ENCODE peak calls at places on chromosomes 3 and 15, in eight cellular contexts. I is GM12864; P is foreskin fibroblast; Q is cardiac fibroblast; K is pancreas; U is CD8-positive, alpha-beta T cell; X is bronchial epithelial cell; N is tibial artery. V is an unnamed sample.

GRCh38 chr15:45842151-45842550 is 207.3 kb downstream of the SQOR start:
- DNase-seq in I (no peak), P (no peak), Q (no peak), K (peak), U (no peak), X (no peak), N (no peak), V (no peak)

GRCh38 chr3:352599-352998 is 156.0 kb downstream of the CHL1 start:
- DNase-seq in I (no peak), P (no peak), Q (no peak), K (no peak), U (no peak), X (no peak), N (no peak), V (no peak)

GRCh38 chr15:85463273-85463937 is 83.0 kb downstream of the AKAP13 start:
- DNase-seq in I (no peak), P (no peak), Q (no peak), K (no peak), U (no peak), X (no peak), N (no peak), V (no peak)

GRCh38 chr3:142098974-142099373 is 50.4 kb downstream of the TFDP2 start:
- DNase-seq in I (no peak), P (peak), Q (no peak), K (no peak), U (no peak), X (peak), N (no peak), V (no peak)

GRCh38 chr3:197795200-197795599 is 4.1 kb downstream of the LRCH3 start:
- DNase-seq in I (no peak), P (peak), Q (peak), K (no peak), U (no peak), X (peak), N (no peak), V (peak)

GRCh38 chr3:25856902-25857518 is 67.1 kb downstream of the OXSM start:
- DNase-seq in I (no peak), P (peak), Q (peak), K (no peak), U (no peak), X (peak), N (no peak), V (no peak)

GRCh38 chr3:58116161-58116955 is 94.4 kb downstream of the DNASE1L3 start:
- DNase-seq in I (peak), P (no peak), Q (no peak), K (no peak), U (peak), X (no peak), N (no peak), V (no peak)

GRCh38 chr3:64908292-64908691 is 220.5 kb upstream of the ADAMTS9 start:
- DNase-seq in I (no peak), P (no peak), Q (peak), K (no peak), U (no peak), X (peak), N (no peak), V (no peak)

GRCh38 chr3:48409291-48410201 is 20.3 kb downstream of the PLXNB1 start:
- DNase-seq in I (no peak), P (no peak), Q (no peak), K (no peak), U (no peak), X (no peak), N (peak), V (no peak)

GRCh38 chr15:98755781-98756180 is 107.4 kb downstream of the IGF1R start:
- DNase-seq in I (no peak), P (no peak), Q (no peak), K (no peak), U (no peak), X (no peak), N (no peak), V (no peak)

GRCh38 chr3:65438612-65439011 is 600.1 kb downstream of the MAGI1 start:
- DNase-seq in I (no peak), P (no peak), Q (no peak), K (no peak), U (no peak), X (no peak), N (no peak), V (no peak)

GRCh38 chr3:153370680-153371079 is 208.7 kb downstream of the RAP2B start:
- DNase-seq in I (no peak), P (peak), Q (no peak), K (no peak), U (no peak), X (no peak), N (no peak), V (peak)

GRCh38 chr15:92616621-92617179 is 38.9 kb downstream of the FAM174B start:
- DNase-seq in I (no peak), P (no peak), Q (no peak), K (peak), U (no peak), X (no peak), N (no peak), V (no peak)

GRCh38 chr3:130737622-130738021 is 9.0 kb downstream of the PIK3R4 start:
- DNase-seq in I (no peak), P (peak), Q (peak), K (no peak), U (no peak), X (no peak), N (no peak), V (no peak)

GRCh38 chr3:145739926-145740325 is 421.1 kb downstream of the PLOD2 start:
- DNase-seq in I (no peak), P (peak), Q (peak), K (no peak), U (no peak), X (no peak), N (no peak), V (peak)

GRCh38 chr3:183122257-183122932 is 23.1 kb upstream of the MCCC1 start:
- DNase-seq in I (no peak), P (peak), Q (peak), K (no peak), U (no peak), X (peak), N (no peak), V (peak)

GRCh38 chr3:13544293-13544831 is 4.6 kb upstream of the FBLN2 start:
- DNase-seq in I (no peak), P (peak), Q (peak), K (no peak), U (peak), X (peak), N (no peak), V (no peak)

GRCh38 chr3:10837849-10838248 is 21.8 kb downstream of the SLC6A11 start:
- DNase-seq in I (no peak), P (no peak), Q (no peak), K (no peak), U (no peak), X (no peak), N (no peak), V (no peak)

GRCh38 chr15:70524470-70524869 is 238.9 kb downstream of the UACA start:
- DNase-seq in I (no peak), P (no peak), Q (no peak), K (no peak), U (no peak), X (no peak), N (no peak), V (no peak)

GRCh38 chr15:33034588-33034987 is 159.9 kb downstream of the FMN1 start:
- DNase-seq in I (no peak), P (no peak), Q (no peak), K (no peak), U (no peak), X (no peak), N (no peak), V (no peak)

GRCh38 chr3:82080261-82080660 is 318.8 kb upstream of the GBE1 start:
- DNase-seq in I (no peak), P (peak), Q (peak), K (no peak), U (no peak), X (peak), N (no peak), V (peak)

GRCh38 chr3:52800079-52800478 is 5.5 kb downstream of the ITIH3 start:
- DNase-seq in I (no peak), P (peak), Q (peak), K (no peak), U (no peak), X (no peak), N (no peak), V (no peak)

GRCh38 chr3:64732570-64732969 is 44.8 kb upstream of the ADAMTS9 start:
- DNase-seq in I (no peak), P (peak), Q (peak), K (no peak), U (no peak), X (no peak), N (no peak), V (no peak)

GRCh38 chr15:67107014-67107812 is 41.8 kb downstream of the SMAD3 start:
- DNase-seq in I (no peak), P (peak), Q (peak), K (peak), U (no peak), X (peak), N (peak), V (peak)

GRCh38 chr15:26628879-26629529 is 143.9 kb downstream of the GABRB3 start:
- DNase-seq in I (no peak), P (peak), Q (no peak), K (peak), U (no peak), X (peak), N (peak), V (no peak)

GRCh38 chr3:45178131-45179023 is 32.2 kb upstream of the CDCP1 start:
- DNase-seq in I (no peak), P (peak), Q (no peak), K (peak), U (no peak), X (peak), N (no peak), V (no peak)

GRCh38 chr15:52357949-52358348 is 62.3 kb upstream of the MYO5C start:
- DNase-seq in I (no peak), P (no peak), Q (no peak), K (no peak), U (no peak), X (no peak), N (no peak), V (no peak)

GRCh38 chr15:60766391-60767128 is 287.6 kb upstream of the ICE2 start:
- DNase-seq in I (no peak), P (no peak), Q (no peak), K (no peak), U (no peak), X (no peak), N (no peak), V (no peak)

GRCh38 chr3:33218072-33218445 is 551 bp downstream of the SUSD5 start:
- DNase-seq in I (no peak), P (peak), Q (peak), K (no peak), U (no peak), X (no peak), N (no peak), V (no peak)

GRCh38 chr3:33215739-33216138 is 2.9 kb downstream of the SUSD5 start:
- DNase-seq in I (no peak), P (no peak), Q (no peak), K (no peak), U (no peak), X (no peak), N (no peak), V (no peak)

GRCh38 chr3:33219175-33219487 is 521 bp upstream of the SUSD5 start:
- DNase-seq in I (no peak), P (no peak), Q (no peak), K (no peak), U (no peak), X (no peak), N (no peak), V (no peak)

GRCh38 chr3:33221241-33221640 is 2.6 kb upstream of the SUSD5 start:
- DNase-seq in I (no peak), P (no peak), Q (no peak), K (no peak), U (no peak), X (no peak), N (no peak), V (no peak)

DNA sequence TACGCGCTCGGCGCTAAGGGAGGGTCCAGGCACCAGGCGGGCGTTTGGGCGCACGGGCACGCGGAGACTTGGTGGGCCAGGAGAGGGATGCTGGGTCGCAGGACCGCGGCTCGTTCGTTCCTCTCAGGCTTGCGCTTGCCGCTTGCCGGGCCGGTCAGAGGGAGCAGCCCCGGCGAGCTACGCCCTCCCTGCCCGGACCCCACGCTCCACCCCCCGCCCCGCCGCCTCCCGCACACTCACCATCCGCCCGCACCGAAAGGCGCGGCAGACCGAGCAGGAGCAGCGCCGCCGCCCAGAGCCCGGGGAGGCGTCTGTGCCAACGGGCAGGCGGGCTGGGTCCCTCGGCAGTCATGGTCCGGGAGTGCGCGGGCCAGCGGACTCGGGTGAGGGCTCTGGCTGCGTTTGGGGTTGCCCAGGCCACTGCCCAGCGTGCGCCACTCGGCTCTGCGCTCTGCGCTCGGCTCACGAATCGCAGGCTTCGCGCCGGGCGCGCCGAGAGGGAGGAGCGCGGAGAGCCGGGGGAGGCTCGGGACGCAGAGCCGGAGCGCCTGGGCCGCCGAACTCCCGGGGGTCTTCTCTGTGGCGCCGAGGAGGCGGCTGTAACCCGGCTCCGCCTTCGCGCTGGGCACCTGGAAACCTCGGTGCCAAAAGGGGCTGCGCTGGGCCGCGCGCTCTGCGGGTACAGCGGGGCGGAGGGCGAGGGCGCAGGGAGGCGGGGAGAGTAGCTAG is at the start of gene SUSD5:
- DNase-seq in I (no peak), P (peak), Q (peak), K (no peak), U (no peak), X (no peak), N (peak), V (no peak)
- H3K4me3 ChIP-seq in I (no peak), P (peak), Q (peak), K (no peak), U (no peak), X (peak), N (peak), V (peak)

GRCh38 chr15:74173545-74174215 is at the start of gene ISLR:
- DNase-seq in I (no peak), P (peak), Q (peak), K (no peak), U (no peak), X (no peak), N (peak), V (no peak)
- H3K4me3 ChIP-seq in I (no peak), P (peak), Q (no peak), K (no peak), U (no peak), X (no peak), N (peak), V (no peak)

DNA sequence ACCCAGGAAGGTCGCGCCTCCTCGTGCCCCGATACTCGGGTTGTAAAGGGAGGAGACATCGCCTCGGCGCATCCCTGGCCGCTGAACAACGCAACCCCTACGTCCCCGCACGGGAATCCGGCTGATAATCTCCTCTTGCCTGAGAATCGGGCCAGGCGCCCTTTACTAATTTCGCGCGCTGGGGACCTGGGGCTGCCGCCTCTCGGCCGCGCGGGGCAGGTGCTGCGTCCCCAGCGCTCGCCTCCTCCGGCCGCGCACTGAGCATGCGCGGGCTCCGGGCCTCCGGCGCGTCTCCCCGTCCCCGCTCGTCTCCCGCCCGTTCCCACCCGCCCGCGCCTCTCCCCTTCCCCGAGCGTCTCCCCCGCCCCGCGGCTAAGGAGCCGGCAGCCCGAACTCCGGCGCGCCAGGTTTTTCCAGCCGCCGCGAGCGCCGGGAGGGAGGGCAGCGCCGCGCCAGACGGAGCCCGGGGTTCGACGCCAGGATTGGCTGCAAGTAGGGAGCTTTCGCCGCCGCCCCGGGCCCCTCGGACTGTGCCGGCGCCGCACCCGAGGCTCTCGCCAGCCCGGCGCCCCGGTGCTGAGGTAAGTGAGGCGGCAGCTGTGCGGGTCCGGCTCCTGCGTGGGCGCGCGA is at the start of gene CNTN4:
- DNase-seq in I (no peak), P (no peak), Q (no peak), K (peak), U (no peak), X (no peak), N (peak), V (no peak)
- H3K4me3 ChIP-seq in I (no peak), P (no peak), Q (no peak), K (peak), U (no peak), X (peak), N (peak), V (no peak)

GRCh38 chr3:150180349-150180748 is 209.7 kb upstream of the PFN2 start:
- DNase-seq in I (no peak), P (peak), Q (peak), K (no peak), U (no peak), X (no peak), N (no peak), V (peak)

GRCh38 chr3:150177673-150178378 is 207.1 kb upstream of the PFN2 start:
- DNase-seq in I (no peak), P (peak), Q (peak), K (no peak), U (no peak), X (peak), N (no peak), V (peak)

GRCh38 chr3:150184426-150185071 is 213.9 kb upstream of the PFN2 start:
- DNase-seq in I (no peak), P (peak), Q (peak), K (no peak), U (no peak), X (peak), N (no peak), V (no peak)

GRCh38 chr3:150179330-150179729 is 208.6 kb upstream of the PFN2 start:
- DNase-seq in I (no peak), P (no peak), Q (no peak), K (no peak), U (no peak), X (no peak), N (no peak), V (no peak)

DNA sequence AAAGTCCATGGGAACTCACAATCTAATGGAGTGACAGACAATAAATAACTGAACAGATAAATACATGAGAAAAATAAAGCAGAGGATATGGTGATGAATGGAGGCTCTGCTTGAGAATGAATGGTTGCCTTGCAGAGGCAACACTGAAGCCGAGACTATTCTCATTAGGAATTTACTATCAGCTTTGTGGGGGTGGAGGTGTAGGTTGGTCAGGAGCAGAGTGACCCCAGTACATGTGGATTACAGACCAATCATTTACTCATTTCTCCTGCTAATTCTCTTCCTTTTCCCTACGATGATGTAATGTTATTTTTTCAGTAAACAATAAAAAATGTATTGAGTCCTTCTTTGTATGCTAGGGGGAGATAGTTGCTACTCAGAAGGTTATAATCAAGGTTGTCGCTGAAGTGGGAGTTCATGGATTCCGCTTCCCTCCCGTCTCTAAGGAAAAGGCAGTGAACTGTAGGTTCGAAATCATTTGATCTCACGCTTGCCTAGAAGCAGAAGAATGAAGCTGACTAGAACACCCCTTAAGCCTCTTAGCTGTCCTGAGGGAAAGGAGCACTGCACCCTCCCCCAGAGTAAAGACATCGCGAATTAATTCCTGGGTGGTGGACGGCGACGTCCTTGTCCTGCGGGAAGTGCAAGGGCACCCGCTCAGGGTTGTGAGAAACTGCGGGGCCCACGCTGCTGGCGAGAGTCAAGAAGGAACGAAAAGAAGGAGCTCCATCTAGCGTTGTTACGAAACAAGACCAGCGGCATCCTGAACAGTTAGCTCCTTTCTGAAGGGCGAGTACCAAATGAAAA is 213.1 kb upstream of the PFN2 start:
- DNase-seq in I (peak), P (peak), Q (peak), K (peak), U (peak), X (peak), N (peak), V (peak)
- H3K4me3 ChIP-seq in I (peak), P (peak), Q (peak), K (no peak), U (no peak), X (peak), N (peak), V (peak)

DNA sequence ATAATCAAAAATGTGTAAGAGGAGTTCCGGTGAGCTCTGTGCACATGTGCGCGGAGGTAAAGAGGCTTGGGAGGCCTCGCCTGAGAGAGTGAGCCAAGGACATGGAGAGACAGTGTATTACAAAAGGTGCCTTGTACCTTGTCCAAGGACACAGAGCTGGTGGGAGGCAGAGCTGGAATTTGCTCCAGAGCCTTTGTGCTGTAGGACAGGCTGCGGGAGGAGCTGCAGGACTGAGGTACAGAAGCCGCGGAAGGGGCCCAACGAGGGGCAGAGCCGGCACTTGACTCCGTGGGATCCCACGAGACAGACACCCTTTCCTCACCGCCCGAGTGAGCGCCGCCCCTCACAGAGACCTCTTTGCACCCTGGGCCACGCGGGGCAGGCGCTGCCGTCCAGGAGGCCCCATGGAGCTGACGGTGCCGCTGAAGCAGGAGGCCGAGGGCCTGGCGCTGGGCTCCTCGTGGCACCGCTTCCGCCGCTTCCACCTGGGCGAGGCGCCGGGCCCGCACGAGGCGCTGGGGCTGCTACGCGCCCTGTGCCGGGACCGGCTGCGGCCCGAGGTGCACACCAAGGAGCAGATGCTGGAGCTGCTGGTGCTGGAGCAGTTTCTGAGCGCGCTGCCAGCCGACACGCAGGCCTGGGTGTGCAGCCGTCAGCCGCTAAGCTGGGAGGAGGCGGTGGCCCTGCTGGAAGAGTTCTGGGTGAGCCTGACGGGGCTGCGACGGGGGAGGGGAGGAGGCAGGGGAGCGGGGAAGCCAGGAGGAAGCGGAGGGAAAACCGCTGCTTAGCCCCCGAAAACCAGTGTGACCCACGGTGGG is 68.7 kb downstream of the SLTM start:
- DNase-seq in I (no peak), P (peak), Q (peak), K (peak), U (no peak), X (no peak), N (no peak), V (no peak)
- H3K4me3 ChIP-seq in I (peak), P (peak), Q (peak), K (peak), U (no peak), X (no peak), N (peak), V (peak)

V was measured in skeletal muscle cell.